ENCODE peak calls at places on chromosomes 4 and X, in seven cellular contexts. Z is GM12865; D is chondrocyte; O is breast epithelium; L is NCI-H187; U is neural crest cell; Q is stimulated activated CD4-positive, alpha-beta T cell treated with anti-CD3 and anti-CD28 coated beads, TNF-alpha, amount 100 ng/mL, for 1 hour. T is an unnamed sample.

GRCh38 chr4:39526283-39526682 is 956 bp downstream of the UGDH start:
- DNase-seq in L (no peak), Q (no peak), U (no peak), O (no peak), D (no peak), Z (peak; percentile 4), T (no peak)

GRCh38 chr4:165428957-165429356 is 50.1 kb downstream of the CPE start:
- DNase-seq in Q (no peak), L (no peak), D (no peak), O (no peak), U (no peak), Z (no peak), T (no peak)

GRCh38 chr4:86223472-86223871 is 136.4 kb downstream of the MAPK10 start:
- DNase-seq in D (no peak), U (no peak), Q (no peak), Z (peak; percentile 63), L (no peak), O (no peak), T (peak; percentile 45)

GRCh38 chr4:165555302-165555701 is 176.5 kb downstream of the CPE start:
- DNase-seq in Z (no peak), Q (no peak), D (no peak), U (no peak), L (no peak), O (no peak), T (no peak)

GRCh38 chrX:46636223-46636622 is 62.7 kb downstream of the CHST7 start:
- DNase-seq in Q (no peak), U (no peak), Z (no peak), L (no peak), D (no peak), O (no peak), T (no peak)

GRCh38 chr4:106615961-106616360 is 247.4 kb upstream of the GIMD1 start:
- DNase-seq in L (no peak), Z (no peak), Q (no peak), O (no peak), D (no peak), U (no peak), T (no peak)

GRCh38 chr4:54586343-54586953 is 71.3 kb upstream of the KIT start:
- DNase-seq in L (peak; percentile 47), U (no peak), D (no peak), Q (no peak), Z (no peak), O (no peak), T (no peak)

GRCh38 chr4:186831574-186831973 is 107.9 kb upstream of the FAT1 start:
- DNase-seq in D (no peak), Z (no peak), L (no peak), Q (no peak), U (no peak), O (no peak), T (no peak)

GRCh38 chr4:10971800-10972398 is 287.3 kb upstream of the CLNK start:
- DNase-seq in U (no peak), L (no peak), Q (no peak), O (no peak), Z (no peak), D (no peak), T (no peak)

GRCh38 chr4:178068136-178068535 is 625.9 kb upstream of the AGA start:
- DNase-seq in U (no peak), D (no peak), L (no peak), Q (no peak), Z (no peak), O (no peak), T (no peak)

GRCh38 chr4:6095023-6095817 is 77.0 kb upstream of the C4orf50 start:
- DNase-seq in Q (no peak), U (no peak), Z (no peak), O (no peak), D (no peak), L (no peak), T (no peak)